ENCODE peak calls at places on chromosomes 16 and 17, in ten cellular contexts. One of them, this sample, is unnamed.

GRCh38 chr17:68441064-68441770 is 16.1 kb downstream of the WIPI1 start:
- DNase-seq in AG04449: no peak
- DNase-seq in stimulated activated CD8-positive, alpha-beta memory T cell treated with anti-CD3 and anti-CD28 coated beads, Interleukin-12 subunit alpha, Interleukin-12 subunit beta, amount 100 ng/mL, for 4 hours: no peak
- DNase-seq in NCI-H2081: no peak
- DNase-seq in fibroblast of pulmonary artery: peak; percentile 66
- DNase-seq in IMR-90: peak; percentile 7
- DNase-seq in HCEC 1CT: no peak
- DNase-seq in hypothalamus: no peak
- DNase-seq in spleen: no peak
- DNase-seq in iPS DF 19.7: no peak
- DNase-seq in this sample: no peak

GRCh38 chr17:64133546-64134215 is 3.7 kb upstream of the ERN1 start:
- DNase-seq in IMR-90: peak; percentile 70
- DNase-seq in spleen: no peak
- DNase-seq in NCI-H2081: peak; percentile 73
- DNase-seq in stimulated activated CD8-positive, alpha-beta memory T cell treated with anti-CD3 and anti-CD28 coated beads, Interleukin-12 subunit alpha, Interleukin-12 subunit beta, amount 100 ng/mL, for 4 hours: no peak
- DNase-seq in iPS DF 19.7: no peak
- DNase-seq in HCEC 1CT: peak; percentile 64
- DNase-seq in hypothalamus: no peak
- DNase-seq in fibroblast of pulmonary artery: peak; percentile 84
- DNase-seq in AG04449: no peak
- DNase-seq in this sample: no peak

GRCh38 chr17:78925234-78925633 is at the start of gene TIMP2:
- DNase-seq in NCI-H2081: peak; percentile 86
- DNase-seq in hypothalamus: peak; percentile 93
- DNase-seq in fibroblast of pulmonary artery: peak; percentile 89
- DNase-seq in IMR-90: peak; percentile 83
- DNase-seq in AG04449: no peak
- DNase-seq in HCEC 1CT: peak; percentile 86
- DNase-seq in spleen: peak; percentile 96
- DNase-seq in stimulated activated CD8-positive, alpha-beta memory T cell treated with anti-CD3 and anti-CD28 coated beads, Interleukin-12 subunit alpha, Interleukin-12 subunit beta, amount 100 ng/mL, for 4 hours: peak; percentile 44
- DNase-seq in iPS DF 19.7: no peak
- DNase-seq in this sample: no peak

GRCh38 chr16:1027416-1027815 is 45.1 kb upstream of the SSTR5 start:
- DNase-seq in stimulated activated CD8-positive, alpha-beta memory T cell treated with anti-CD3 and anti-CD28 coated beads, Interleukin-12 subunit alpha, Interleukin-12 subunit beta, amount 100 ng/mL, for 4 hours: no peak
- DNase-seq in IMR-90: no peak
- DNase-seq in AG04449: no peak
- DNase-seq in iPS DF 19.7: no peak
- DNase-seq in hypothalamus: peak; percentile 58
- DNase-seq in fibroblast of pulmonary artery: no peak
- DNase-seq in spleen: no peak
- DNase-seq in HCEC 1CT: no peak
- DNase-seq in NCI-H2081: no peak
- DNase-seq in this sample: no peak

GRCh38 chr17:32355649-32356377 is 5.9 kb downstream of the ZNF207 start:
- DNase-seq in stimulated activated CD8-positive, alpha-beta memory T cell treated with anti-CD3 and anti-CD28 coated beads, Interleukin-12 subunit alpha, Interleukin-12 subunit beta, amount 100 ng/mL, for 4 hours: no peak
- DNase-seq in iPS DF 19.7: no peak
- DNase-seq in HCEC 1CT: no peak
- DNase-seq in IMR-90: no peak
- DNase-seq in spleen: no peak
- DNase-seq in NCI-H2081: no peak
- DNase-seq in fibroblast of pulmonary artery: no peak
- DNase-seq in hypothalamus: no peak
- DNase-seq in AG04449: no peak
- DNase-seq in this sample: no peak

GRCh38 chr17:8896087-8896486 is 28.6 kb upstream of the PIK3R6 start:
- DNase-seq in spleen: peak; percentile 17
- DNase-seq in iPS DF 19.7: no peak
- DNase-seq in IMR-90: no peak
- DNase-seq in hypothalamus: no peak
- DNase-seq in AG04449: no peak
- DNase-seq in fibroblast of pulmonary artery: no peak
- DNase-seq in NCI-H2081: no peak
- DNase-seq in HCEC 1CT: no peak
- DNase-seq in stimulated activated CD8-positive, alpha-beta memory T cell treated with anti-CD3 and anti-CD28 coated beads, Interleukin-12 subunit alpha, Interleukin-12 subunit beta, amount 100 ng/mL, for 4 hours: no peak
- DNase-seq in this sample: no peak

GRCh38 chr16:53549970-53550406 is 47.0 kb upstream of the AKTIP start:
- DNase-seq in NCI-H2081: peak; percentile 89
- DNase-seq in spleen: no peak
- DNase-seq in hypothalamus: peak; percentile 64
- DNase-seq in iPS DF 19.7: peak; percentile 72
- DNase-seq in stimulated activated CD8-positive, alpha-beta memory T cell treated with anti-CD3 and anti-CD28 coated beads, Interleukin-12 subunit alpha, Interleukin-12 subunit beta, amount 100 ng/mL, for 4 hours: peak; percentile 7
- DNase-seq in fibroblast of pulmonary artery: peak; percentile 89
- DNase-seq in HCEC 1CT: peak; percentile 58
- DNase-seq in AG04449: peak; percentile 51
- DNase-seq in IMR-90: peak; percentile 82
- DNase-seq in this sample: peak; percentile 35

GRCh38 chr16:50114357-50115129 is 38.6 kb upstream of the TENT4B start:
- DNase-seq in stimulated activated CD8-positive, alpha-beta memory T cell treated with anti-CD3 and anti-CD28 coated beads, Interleukin-12 subunit alpha, Interleukin-12 subunit beta, amount 100 ng/mL, for 4 hours: no peak
- DNase-seq in IMR-90: no peak
- DNase-seq in NCI-H2081: no peak
- DNase-seq in HCEC 1CT: no peak
- DNase-seq in hypothalamus: no peak
- DNase-seq in AG04449: no peak
- DNase-seq in iPS DF 19.7: no peak
- DNase-seq in fibroblast of pulmonary artery: no peak
- DNase-seq in spleen: no peak
- DNase-seq in this sample: no peak

GRCh38 chr16:1990336-1991134 is 765 bp downstream of the SYNGR3 start:
- DNase-seq in hypothalamus: no peak
- DNase-seq in spleen: peak; percentile 90
- DNase-seq in AG04449: no peak
- DNase-seq in stimulated activated CD8-positive, alpha-beta memory T cell treated with anti-CD3 and anti-CD28 coated beads, Interleukin-12 subunit alpha, Interleukin-12 subunit beta, amount 100 ng/mL, for 4 hours: no peak
- DNase-seq in HCEC 1CT: no peak
- DNase-seq in NCI-H2081: no peak
- DNase-seq in iPS DF 19.7: no peak
- DNase-seq in fibroblast of pulmonary artery: no peak
- DNase-seq in IMR-90: no peak
- DNase-seq in this sample: no peak

GRCh38 chr17:31534223-31534888 is 142.9 kb downstream of the RAB11FIP4 start:
- DNase-seq in fibroblast of pulmonary artery: peak; percentile 9
- DNase-seq in NCI-H2081: no peak
- DNase-seq in stimulated activated CD8-positive, alpha-beta memory T cell treated with anti-CD3 and anti-CD28 coated beads, Interleukin-12 subunit alpha, Interleukin-12 subunit beta, amount 100 ng/mL, for 4 hours: no peak
- DNase-seq in IMR-90: peak; percentile 22
- DNase-seq in iPS DF 19.7: no peak
- DNase-seq in HCEC 1CT: no peak
- DNase-seq in AG04449: no peak
- DNase-seq in spleen: peak; percentile 11
- DNase-seq in hypothalamus: no peak
- DNase-seq in this sample: no peak

GRCh38 chr17:43840814-43841213 is 6.2 kb upstream of the CD300LG start:
- DNase-seq in spleen: no peak
- DNase-seq in stimulated activated CD8-positive, alpha-beta memory T cell treated with anti-CD3 and anti-CD28 coated beads, Interleukin-12 subunit alpha, Interleukin-12 subunit beta, amount 100 ng/mL, for 4 hours: no peak
- DNase-seq in iPS DF 19.7: no peak
- DNase-seq in HCEC 1CT: no peak
- DNase-seq in fibroblast of pulmonary artery: peak; percentile 69
- DNase-seq in AG04449: no peak
- DNase-seq in NCI-H2081: no peak
- DNase-seq in hypothalamus: no peak
- DNase-seq in IMR-90: peak; percentile 16
- DNase-seq in this sample: no peak

GRCh38 chr17:71208111-71208704 is 912.6 kb upstream of the SOX9 start:
- DNase-seq in NCI-H2081: no peak
- DNase-seq in IMR-90: peak; percentile 92
- DNase-seq in stimulated activated CD8-positive, alpha-beta memory T cell treated with anti-CD3 and anti-CD28 coated beads, Interleukin-12 subunit alpha, Interleukin-12 subunit beta, amount 100 ng/mL, for 4 hours: no peak
- DNase-seq in spleen: no peak
- DNase-seq in hypothalamus: no peak
- DNase-seq in HCEC 1CT: peak; percentile 93
- DNase-seq in fibroblast of pulmonary artery: peak; percentile 27
- DNase-seq in AG04449: no peak
- DNase-seq in iPS DF 19.7: no peak
- DNase-seq in this sample: no peak

GRCh38 chr16:80704751-80705150 is 99.6 kb downstream of the CDYL2 start:
- DNase-seq in iPS DF 19.7: no peak
- DNase-seq in hypothalamus: no peak
- DNase-seq in NCI-H2081: no peak
- DNase-seq in AG04449: no peak
- DNase-seq in HCEC 1CT: no peak
- DNase-seq in fibroblast of pulmonary artery: no peak
- DNase-seq in IMR-90: no peak
- DNase-seq in spleen: no peak
- DNase-seq in stimulated activated CD8-positive, alpha-beta memory T cell treated with anti-CD3 and anti-CD28 coated beads, Interleukin-12 subunit alpha, Interleukin-12 subunit beta, amount 100 ng/mL, for 4 hours: no peak
- DNase-seq in this sample: no peak

GRCh38 chr16:68452176-68452575 is 3.9 kb upstream of the SMPD3 start:
- DNase-seq in HCEC 1CT: peak; percentile 73
- DNase-seq in iPS DF 19.7: no peak
- DNase-seq in fibroblast of pulmonary artery: no peak
- DNase-seq in AG04449: no peak
- DNase-seq in NCI-H2081: no peak
- DNase-seq in spleen: no peak
- DNase-seq in hypothalamus: no peak
- DNase-seq in stimulated activated CD8-positive, alpha-beta memory T cell treated with anti-CD3 and anti-CD28 coated beads, Interleukin-12 subunit alpha, Interleukin-12 subunit beta, amount 100 ng/mL, for 4 hours: no peak
- DNase-seq in IMR-90: no peak
- DNase-seq in this sample: no peak

GRCh38 chr17:65163990-65164495 is 26.9 kb downstream of the RGS9 start:
- DNase-seq in spleen: peak; percentile 53
- DNase-seq in NCI-H2081: no peak
- DNase-seq in iPS DF 19.7: no peak
- DNase-seq in fibroblast of pulmonary artery: peak; percentile 68
- DNase-seq in HCEC 1CT: peak; percentile 86
- DNase-seq in AG04449: no peak
- DNase-seq in hypothalamus: no peak
- DNase-seq in stimulated activated CD8-positive, alpha-beta memory T cell treated with anti-CD3 and anti-CD28 coated beads, Interleukin-12 subunit alpha, Interleukin-12 subunit beta, amount 100 ng/mL, for 4 hours: peak; percentile 16
- DNase-seq in IMR-90: peak; percentile 90
- DNase-seq in this sample: no peak

GRCh38 chr16:23131436-23131835 is 17.8 kb downstream of the USP31 start:
- DNase-seq in AG04449: no peak
- DNase-seq in stimulated activated CD8-positive, alpha-beta memory T cell treated with anti-CD3 and anti-CD28 coated beads, Interleukin-12 subunit alpha, Interleukin-12 subunit beta, amount 100 ng/mL, for 4 hours: no peak
- DNase-seq in spleen: no peak
- DNase-seq in IMR-90: no peak
- DNase-seq in fibroblast of pulmonary artery: no peak
- DNase-seq in NCI-H2081: no peak
- DNase-seq in hypothalamus: no peak
- DNase-seq in HCEC 1CT: no peak
- DNase-seq in iPS DF 19.7: no peak
- DNase-seq in this sample: no peak

GRCh38 chr16:27515874-27516353 is 33.8 kb downstream of the GTF3C1 start:
- DNase-seq in AG04449: no peak
- DNase-seq in fibroblast of pulmonary artery: peak; percentile 33
- DNase-seq in iPS DF 19.7: peak; percentile 20
- DNase-seq in HCEC 1CT: peak; percentile 17
- DNase-seq in stimulated activated CD8-positive, alpha-beta memory T cell treated with anti-CD3 and anti-CD28 coated beads, Interleukin-12 subunit alpha, Interleukin-12 subunit beta, amount 100 ng/mL, for 4 hours: no peak
- DNase-seq in IMR-90: no peak
- DNase-seq in NCI-H2081: no peak
- DNase-seq in hypothalamus: peak; percentile 15
- DNase-seq in spleen: peak; percentile 36
- DNase-seq in this sample: peak; percentile 31

GRCh38 chr17:80969030-80969673 is 22.5 kb upstream of the CHMP6 start:
- DNase-seq in hypothalamus: no peak
- DNase-seq in NCI-H2081: no peak
- DNase-seq in iPS DF 19.7: no peak
- DNase-seq in HCEC 1CT: no peak
- DNase-seq in fibroblast of pulmonary artery: no peak
- DNase-seq in stimulated activated CD8-positive, alpha-beta memory T cell treated with anti-CD3 and anti-CD28 coated beads, Interleukin-12 subunit alpha, Interleukin-12 subunit beta, amount 100 ng/mL, for 4 hours: no peak
- DNase-seq in AG04449: no peak
- DNase-seq in IMR-90: no peak
- DNase-seq in spleen: peak; percentile 88
- DNase-seq in this sample: no peak

GRCh38 chr17:79053251-79053925 is 21.2 kb upstream of the ENGASE start:
- DNase-seq in hypothalamus: no peak
- DNase-seq in spleen: peak; percentile 70
- DNase-seq in HCEC 1CT: peak; percentile 70
- DNase-seq in AG04449: no peak
- DNase-seq in iPS DF 19.7: no peak
- DNase-seq in IMR-90: peak; percentile 31
- DNase-seq in stimulated activated CD8-positive, alpha-beta memory T cell treated with anti-CD3 and anti-CD28 coated beads, Interleukin-12 subunit alpha, Interleukin-12 subunit beta, amount 100 ng/mL, for 4 hours: no peak
- DNase-seq in NCI-H2081: no peak
- DNase-seq in fibroblast of pulmonary artery: peak; percentile 40
- DNase-seq in this sample: no peak

GRCh38 chr16:80932725-80933124 is 74.0 kb downstream of the CMC2 start:
- DNase-seq in stimulated activated CD8-positive, alpha-beta memory T cell treated with anti-CD3 and anti-CD28 coated beads, Interleukin-12 subunit alpha, Interleukin-12 subunit beta, amount 100 ng/mL, for 4 hours: no peak
- DNase-seq in hypothalamus: no peak
- DNase-seq in NCI-H2081: no peak
- DNase-seq in HCEC 1CT: peak; percentile 68
- DNase-seq in iPS DF 19.7: no peak
- DNase-seq in fibroblast of pulmonary artery: peak; percentile 96
- DNase-seq in AG04449: peak; percentile 86
- DNase-seq in IMR-90: peak; percentile 80
- DNase-seq in spleen: no peak
- DNase-seq in this sample: no peak